ENCODE peak calls at places on chromosomes 4 and X, in seven cellular contexts. R is NAMALWA; K is H54; Z is lower leg skin; A is GM03348; U is GM04504; D is activated CD8-positive, alpha-beta memory T cell treated with anti-CD3 and anti-CD28 coated beads for 4 hours. E is an unnamed sample.

GRCh38 chr4:47053485-47053884 is 22.1 kb downstream of the GABRB1 start:
- DNase-seq in R (no peak), K (no peak), Z (no peak), A (no peak), U (no peak), D (no peak), E (no peak)

GRCh38 chrX:123990169-123990568 is 28.7 kb downstream of the STAG2 start:
- DNase-seq in R (no peak), K (no peak), Z (no peak), A (no peak), U (no peak), D (no peak), E (no peak)

GRCh38 chrX:51614353-51614752 is 4.4 kb downstream of the CENPVL3 start:
- DNase-seq in R (peak; percentile 37), K (no peak), Z (no peak), A (peak; percentile 41), U (peak; percentile 20), D (no peak), E (peak; percentile 59)

GRCh38 chrX:107716045-107716684 is 59.4 kb downstream of the TSC22D3 start:
- DNase-seq in R (no peak), K (peak; percentile 23), Z (no peak), A (peak; percentile 71), U (no peak), D (no peak), E (peak; percentile 23)

GRCh38 chr4:39569209-39569608 is 42.0 kb upstream of the UGDH start:
- DNase-seq in R (peak; percentile 35), K (no peak), Z (no peak), A (no peak), U (no peak), D (no peak), E (no peak)

GRCh38 chr4:47349323-47349722 is 114.2 kb downstream of the COMMD8 start:
- DNase-seq in R (no peak), K (no peak), Z (no peak), A (no peak), U (no peak), D (no peak), E (no peak)

GRCh38 chrX:47148946-47149345 is 3.9 kb downstream of the RBM10 start:
- DNase-seq in R (no peak), K (no peak), Z (no peak), A (no peak), U (no peak), D (no peak), E (no peak)

GRCh38 chrX:119482497-119483480 is 14.5 kb downstream of the SLC25A5 start:
- DNase-seq in R (no peak), K (peak; percentile 38), Z (peak; percentile 32), A (peak; percentile 66), U (no peak), D (peak; percentile 27), E (peak; percentile 52)

GRCh38 chr4:3405176-3405575 is 36.6 kb upstream of the HGFAC start:
- DNase-seq in R (no peak), K (no peak), Z (no peak), A (no peak), U (no peak), D (no peak), E (no peak)

GRCh38 chrX:75655627-75656026 is 129.4 kb downstream of the MAGEE2 start:
- DNase-seq in R (no peak), K (no peak), Z (no peak), A (no peak), U (no peak), D (no peak), E (no peak)

GRCh38 chrX:97790850-97791249 is 907.1 kb downstream of the RPA4 start:
- DNase-seq in R (no peak), K (no peak), Z (no peak), A (no peak), U (no peak), D (no peak), E (no peak)

GRCh38 chr4:3712112-3712805 is 53.9 kb upstream of the ADRA2C start:
- DNase-seq in R (no peak), K (no peak), Z (no peak), A (no peak), U (no peak), D (no peak), E (no peak)

GRCh38 chr4:15989431-15989830 is 26.5 kb upstream of the FGFBP2 start:
- DNase-seq in R (no peak), K (no peak), Z (no peak), A (no peak), U (no peak), D (no peak), E (no peak)